ENCODE peak calls at places on chromosomes 2 and 18, in four cellular contexts. Z, T, Q and F are unnamed samples.

GRCh38 chr2:46144133-46144800 is 152.9 kb upstream of the EPAS1 start:
- DNase-seq in Q (no peak), Z (no peak), T (no peak), F (no peak)

GRCh38 chr2:169391236-169391635 is 28.9 kb upstream of the LRP2 start:
- DNase-seq in T (no peak), Z (no peak), Q (no peak), F (no peak)

GRCh38 chr18:49447810-49448745 is 12.4 kb downstream of the DYM start:
- DNase-seq in Q (no peak), T (no peak), Z (no peak), F (no peak)

GRCh38 chr2:46385786-46386577 is 88.8 kb downstream of the EPAS1 start:
- DNase-seq in Z (no peak), T (no peak), Q (no peak), F (peak)

GRCh38 chr2:192286093-192286701 is 91.5 kb upstream of the TMEFF2 start:
- DNase-seq in Z (no peak), Q (no peak), T (peak), F (no peak)

GRCh38 chr2:98518106-98518505 is 73.4 kb downstream of the INPP4A start:
- DNase-seq in Q (no peak), Z (no peak), T (no peak), F (no peak)

GRCh38 chr18:47150824-47151366 is 595 bp upstream of the HDHD2 start:
- DNase-seq in Z (no peak), Q (no peak), T (no peak), F (no peak)

GRCh38 chr2:8024506-8024905 is 657.4 kb upstream of the ID2 start:
- DNase-seq in Q (no peak), T (no peak), Z (no peak), F (no peak)

GRCh38 chr18:11946756-11947155 is 34.6 kb upstream of the IMPA2 start:
- DNase-seq in Q (no peak), T (no peak), Z (no peak), F (no peak)

GRCh38 chr2:73063909-73064875 is 7.3 kb downstream of the SFXN5 start:
- DNase-seq in T (peak), Q (no peak), Z (no peak), F (no peak)

GRCh38 chr18:50716902-50717301 is 102.9 kb downstream of the MRO start:
- DNase-seq in T (no peak), Q (no peak), Z (peak), F (no peak)

GRCh38 chr2:25362564-25363145 is 20.9 kb upstream of the DNMT3A start:
- DNase-seq in Z (no peak), Q (peak), T (no peak), F (no peak)

GRCh38 chr2:44479127-44479887 is 117.6 kb downstream of the CAMKMT start:
- DNase-seq in T (peak), Q (no peak), Z (no peak), F (peak)

GRCh38 chr2:207352978-207353377 is 176.8 kb upstream of the CREB1 start:
- DNase-seq in Z (no peak), T (no peak), Q (no peak), F (no peak)

GRCh38 chr2:7427293-7428060 is 510.3 kb downstream of the RNF144A start:
- DNase-seq in T (peak), Z (no peak), Q (no peak), F (peak)

GRCh38 chr18:28767781-28768211 is 590.9 kb upstream of the CDH2 start:
- DNase-seq in T (no peak), Z (no peak), Q (no peak), F (no peak)

GRCh38 chr2:18987592-18988073 is 370.8 kb downstream of the OSR1 start:
- DNase-seq in Q (peak), Z (peak), T (peak), F (peak)

GRCh38 chr2:34825671-34826070 is 1226.6 kb upstream of the FAM98A start:
- DNase-seq in Z (no peak), Q (no peak), T (no peak), F (no peak)

DNA sequence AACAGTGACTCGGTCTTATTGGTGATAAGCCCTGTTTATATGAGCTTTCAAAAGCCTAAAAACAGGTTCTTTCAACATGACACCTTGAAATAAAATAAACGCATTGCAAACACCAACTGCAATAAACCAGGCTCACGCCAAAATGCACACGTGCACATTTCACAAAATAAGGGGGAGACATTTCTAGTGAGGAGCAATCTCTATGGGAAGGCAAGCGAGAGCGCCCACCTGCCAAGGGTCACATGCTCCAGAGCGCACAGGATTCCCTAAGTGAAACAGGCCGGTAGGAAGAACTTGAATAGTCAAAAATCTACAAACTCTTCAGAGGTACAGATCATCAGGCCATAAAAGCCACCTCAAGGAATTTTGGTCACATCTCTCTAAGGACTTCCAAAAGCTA is 1.9 kb downstream of the PID1 start:
- DNase-seq in Z (no peak), Q (no peak), T (no peak), F (no peak)
- H3K4me3 ChIP-seq in Z (peak), Q (peak), T (no peak), F (no peak)

DNA sequence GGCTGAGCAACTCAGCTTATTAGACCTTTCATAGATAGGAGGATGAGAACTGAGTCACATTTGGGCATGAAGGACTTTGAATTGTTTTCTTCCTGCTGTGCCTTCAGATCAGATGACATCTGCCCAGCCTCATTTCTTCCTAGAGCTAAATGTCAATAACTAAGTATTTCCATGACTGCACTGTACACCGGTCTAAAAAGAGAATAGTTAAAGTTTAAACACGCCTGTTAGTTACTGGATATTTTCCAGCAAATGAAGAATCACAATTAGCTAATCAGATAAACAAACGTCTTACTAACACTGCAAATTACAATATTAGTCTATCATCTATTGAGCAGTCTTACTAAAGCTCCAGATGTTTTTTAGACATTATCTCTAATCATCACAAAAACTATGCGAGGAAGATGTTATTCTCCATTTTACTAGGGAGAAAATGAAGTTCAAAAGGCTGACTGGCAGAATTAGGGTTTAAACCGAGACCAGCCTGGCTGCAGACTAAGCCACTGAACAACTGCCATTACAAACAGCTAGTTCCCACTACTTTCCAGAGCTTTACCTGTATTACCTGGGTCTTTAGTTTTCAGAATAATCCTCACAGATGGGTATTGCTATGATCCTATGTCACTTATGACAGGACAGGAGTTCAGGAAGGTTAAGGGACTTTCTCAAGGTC is 69.4 kb upstream of the ZNF397 start:
- DNase-seq in Q (no peak), T (no peak), Z (no peak), F (no peak)
- H3K4me3 ChIP-seq in Q (no peak), T (no peak), Z (no peak), F (no peak)

GRCh38 chr2:143482761-143483160 is 353.5 kb downstream of the ARHGAP15 start:
- DNase-seq in Q (no peak), T (no peak), Z (no peak), F (no peak)
- H3K4me3 ChIP-seq in Q (no peak), T (no peak), Z (no peak), F (no peak)

GRCh38 chr2:233013650-233014049 is 594 bp upstream of the NGEF start:
- DNase-seq in T (no peak), Z (no peak), Q (no peak), F (no peak)

GRCh38 chr2:233010569-233011267 is 2.3 kb downstream of the NGEF start:
- DNase-seq in T (no peak), Z (no peak), Q (no peak), F (peak)

GRCh38 chr2:233013027-233013461 is at the start of gene NGEF:
- DNase-seq in Q (no peak), Z (no peak), T (no peak), F (no peak)

GRCh38 chr2:233011268-233012190 is 1.5 kb downstream of the NGEF start:
- DNase-seq in Z (no peak), T (no peak), Q (no peak), F (peak)

DNA sequence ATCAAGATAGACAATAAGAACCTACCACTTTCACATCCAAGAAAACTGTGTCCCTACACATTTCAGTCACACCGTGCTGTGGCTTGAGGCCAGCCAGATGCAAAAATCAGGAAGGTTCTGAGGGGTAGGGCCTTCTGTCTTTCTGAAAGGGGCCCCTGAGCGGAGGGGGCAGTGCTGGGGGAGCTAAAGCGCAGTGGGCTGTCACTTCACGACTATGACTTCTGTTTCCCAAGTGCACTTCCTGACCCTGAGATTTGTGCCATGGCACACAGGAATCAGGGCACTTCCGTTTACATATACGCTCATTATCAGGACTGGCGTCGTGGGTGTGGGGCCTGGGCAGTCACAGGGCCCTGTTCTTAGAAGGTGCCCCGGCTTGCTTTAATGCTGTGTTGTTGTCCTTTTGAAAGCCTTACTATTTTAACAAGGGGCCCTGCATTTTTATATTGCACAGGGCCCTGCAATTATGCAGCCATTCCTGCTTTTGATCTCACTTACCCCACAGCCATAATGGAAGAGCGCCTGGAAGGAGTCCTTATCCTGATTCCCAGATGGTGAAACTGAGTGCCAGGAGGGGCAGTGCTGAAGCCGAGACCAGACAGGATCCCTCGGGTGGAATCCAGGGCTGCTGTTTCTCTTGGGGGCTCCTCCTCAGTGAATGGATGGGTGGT is 620 bp downstream of the NGEF start:
- DNase-seq in Z (no peak), Q (no peak), T (no peak), F (no peak)
- H3K4me3 ChIP-seq in Z (no peak), Q (no peak), T (no peak), F (no peak)